ENCODE peak calls at places on chromosome 13, in five cellular contexts. C is K562, T is stomach, I is HCT116, U is HepG2. F is an unnamed sample. For H3K4me1, the result is how much of the 10 kb centered on the place peaks cover.

GRCh38 chr13:24618219-24618955 is 61.8 kb upstream of the ATP12A start:
- DNase-seq in I (no peak), C (no peak), U (no peak), T (peak), F (no peak)

GRCh38 chr13:109494955-109495354 is 291.4 kb downstream of the IRS2 start:
- DNase-seq in T (no peak), I (no peak), C (no peak), U (no peak), F (peak)

GRCh38 chr13:32210081-32210480 is 105.1 kb downstream of the ZAR1L start:
- DNase-seq in C (no peak), T (no peak), U (no peak), I (no peak), F (no peak)

GRCh38 chr13:109408596-109409382 is 377.6 kb downstream of the IRS2 start:
- DNase-seq in T (no peak), C (no peak), U (no peak), I (no peak), F (no peak)

GRCh38 chr13:113927661-113928581 is 46.0 kb downstream of the C13orf46 start:
- DNase-seq in U (no peak), I (no peak), T (peak), C (no peak), F (no peak)

GRCh38 chr13:100349594-100349993 is 239.0 kb downstream of the GGACT start:
- DNase-seq in U (no peak), C (no peak), I (no peak), T (no peak), F (no peak)

GRCh38 chr13:88345171-88345847 is 674.1 kb downstream of the SLITRK5 start:
- DNase-seq in C (no peak), T (no peak), I (no peak), U (no peak), F (no peak)

GRCh38 chr13:101018720-101019119 is 344.1 kb upstream of the TMTC4 start:
- DNase-seq in C (no peak), U (no peak), T (no peak), I (no peak), F (no peak)

GRCh38 chr13:114088863-114089262 is 43.6 kb downstream of the RASA3 start:
- DNase-seq in C (no peak), T (no peak), U (no peak), I (no peak), F (no peak)

GRCh38 chr13:30874561-30874960 is 31.5 kb upstream of the MEDAG start:
- DNase-seq in U (no peak), C (no peak), I (no peak), T (no peak), F (no peak)

GRCh38 chr13:29589234-29589633 is 6.3 kb downstream of the SLC7A1 start:
- DNase-seq in I (no peak), C (no peak), T (no peak), U (no peak), F (no peak)

GRCh38 chr13:52374873-52375411 is 31.0 kb downstream of the THSD1 start:
- DNase-seq in U (no peak), C (no peak), I (no peak), T (no peak), F (no peak)

GRCh38 chr13:26541678-26542553 is 15.6 kb upstream of the WASF3 start:
- DNase-seq in I (no peak), U (no peak), C (no peak), T (no peak), F (no peak)

GRCh38 chr13:112112534-112113276 is 45.8 kb downstream of the SOX1 start:
- DNase-seq in I (no peak), T (no peak), U (no peak), C (no peak), F (no peak)

GRCh38 chr13:68176486-68176885 is 946.4 kb upstream of the PCDH9 start:
- DNase-seq in U (no peak), I (peak), T (no peak), C (no peak), F (no peak)

GRCh38 chr13:35549481-35549880 is 73.0 kb upstream of the MAB21L1 start:
- DNase-seq in T (no peak), U (peak), I (no peak), C (no peak), F (no peak)

GRCh38 chr13:113813749-113814434 is 50.0 kb downstream of the GAS6 start:
- DNase-seq in C (no peak), U (no peak), I (no peak), T (no peak), F (no peak)

GRCh38 chr13:46667687-46668281 is 114.8 kb downstream of the LRCH1 start:
- DNase-seq in T (no peak), I (no peak), C (no peak), U (no peak), F (no peak)

GRCh38 chr13:90445179-90445578 is 902.3 kb upstream of the MIR17HG start:
- DNase-seq in U (no peak), I (peak), T (no peak), C (no peak), F (no peak)

GRCh38 chr13:24605923-24606372 is 74.3 kb upstream of the ATP12A start:
- DNase-seq in C (peak), T (no peak), I (peak), U (peak), F (no peak)

GRCh38 chr13:28394422-28394821 is 100.5 kb downstream of the FLT1 start:
- DNase-seq in U (no peak), I (no peak), C (no peak), T (no peak), F (no peak)
- TF ChIP-seq POLR2AphosphoS5 in U (no peak), I (no peak), C (no peak), T (no peak), F (no peak)

GRCh38 chr13:95676775-95677563 is at the start of gene DNAJC3:
- DNase-seq in T (peak), U (peak), I (peak), C (peak), F (peak)

GRCh38 chr13:95677564-95678386 is 836 bp downstream of the DNAJC3 start:
- DNase-seq in T (no peak), U (no peak), I (no peak), C (no peak), F (peak)

GRCh38 chr13:95676100-95676774 is 702 bp upstream of the DNAJC3 start:
- DNase-seq in C (peak), T (peak), U (peak), I (peak), F (peak)

GRCh38 chr13:95678967-95679366 is 2.0 kb downstream of the DNAJC3 start:
- DNase-seq in T (no peak), U (no peak), C (no peak), I (no peak), F (no peak)

DNA sequence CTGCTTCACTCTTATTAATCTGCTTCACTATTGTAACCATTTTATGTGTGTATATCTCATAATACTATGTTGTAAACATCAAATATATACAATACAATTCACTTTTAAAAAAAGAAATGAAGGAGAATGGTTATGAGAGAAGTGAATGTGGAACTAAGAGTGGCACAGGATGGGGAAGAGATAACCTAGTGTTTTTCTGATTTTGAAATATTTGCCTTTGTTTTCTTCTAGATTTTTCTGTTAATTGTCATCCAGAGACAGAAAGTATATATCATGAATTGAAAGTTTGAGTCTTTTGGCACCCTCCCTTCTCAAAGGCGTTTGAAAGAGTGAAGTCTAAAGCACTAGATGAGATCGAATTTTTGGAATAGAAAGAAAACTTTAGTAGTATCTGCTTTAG is 2.8 kb downstream of the DNAJC3 start:
- DNase-seq in I (no peak), C (no peak), U (no peak), T (no peak), F (no peak)
- H3K4me1 ChIP-seq in I (under half), C (under half), U (half or more), T (under half), F (under half)

GRCh38 chr13:99345345-99345744 is 38.1 kb upstream of the GPR183 start:
- DNase-seq in U (no peak), C (no peak), I (no peak), T (no peak), F (no peak)

GRCh38 chr13:99340638-99341037 is 33.4 kb upstream of the GPR183 start:
- DNase-seq in I (no peak), C (no peak), U (no peak), T (no peak), F (no peak)

GRCh38 chr13:99344610-99345208 is 37.5 kb upstream of the GPR183 start:
- DNase-seq in U (no peak), I (no peak), T (no peak), C (no peak), F (no peak)

GRCh38 chr13:99341969-99342722 is 34.9 kb upstream of the GPR183 start:
- DNase-seq in T (no peak), I (no peak), U (no peak), C (no peak), F (no peak)

DNA sequence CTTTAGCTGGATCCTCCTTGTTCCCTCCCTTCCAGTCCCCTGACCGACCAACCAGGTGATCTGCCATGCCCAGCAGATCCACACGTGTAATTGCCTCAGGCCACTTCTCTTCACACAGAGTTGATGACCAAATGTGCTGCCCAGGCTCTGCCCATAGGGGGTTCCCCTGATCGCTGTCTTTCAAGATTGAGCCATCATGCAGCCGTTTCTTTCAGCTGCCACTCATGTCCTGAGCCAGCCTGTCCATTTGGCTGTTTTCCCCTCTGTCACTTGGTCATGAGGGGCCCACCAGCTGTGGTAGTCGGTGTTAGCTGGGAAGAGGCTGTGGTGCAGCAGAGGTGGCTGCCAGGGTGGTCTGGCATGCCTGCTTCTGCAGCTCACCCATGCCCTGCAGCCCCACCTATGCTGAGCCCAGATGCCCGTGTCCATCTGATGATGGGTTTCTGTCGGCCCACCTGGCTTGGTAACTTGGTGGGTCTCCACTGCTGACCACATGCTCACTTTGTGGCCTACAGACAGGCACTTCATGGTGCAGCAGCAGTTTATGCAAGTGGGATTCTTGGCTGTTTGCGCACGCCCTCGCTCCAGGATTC is 35.6 kb upstream of the GPR183 start:
- DNase-seq in I (no peak), U (no peak), C (no peak), T (no peak), F (no peak)
- H3K4me3 ChIP-seq in I (no peak), U (no peak), C (no peak), T (no peak), F (no peak)

GRCh38 chr13:50957620-50958019 is 48.0 kb downstream of the RNASEH2B start:
- DNase-seq in U (no peak), T (no peak), I (no peak), C (no peak), F (no peak)
- TF ChIP-seq POLR2AphosphoS5 in U (no peak), T (no peak), I (no peak), C (no peak), F (no peak)

F was measured in prostate gland.